ENCODE peak calls at places on chromosome 9, in eight cellular contexts. One of them, this sample, is unnamed.

GRCh38 chr9:81720450-81721086 is 31.2 kb upstream of the TLE1 start:
- DNase-seq in HCT116: no peak
- DNase-seq in fibroblast of lung: no peak
- DNase-seq in fibroblast of pulmonary artery: no peak
- DNase-seq in AG10803: no peak
- DNase-seq in choroid plexus epithelial cell: peak; percentile 13
- DNase-seq in stomach: no peak
- DNase-seq in GM23338: no peak
- DNase-seq in this sample: no peak

GRCh38 chr9:31556667-31557463 is 827.6 kb upstream of the ACO1 start:
- DNase-seq in choroid plexus epithelial cell: no peak
- DNase-seq in stomach: no peak
- DNase-seq in HCT116: no peak
- DNase-seq in AG10803: no peak
- DNase-seq in fibroblast of lung: no peak
- DNase-seq in fibroblast of pulmonary artery: no peak
- DNase-seq in GM23338: no peak
- DNase-seq in this sample: no peak

GRCh38 chr9:122219856-122220672 is 8.7 kb downstream of the LHX6 start:
- DNase-seq in choroid plexus epithelial cell: no peak
- DNase-seq in HCT116: no peak
- DNase-seq in GM23338: no peak
- DNase-seq in stomach: no peak
- DNase-seq in fibroblast of lung: no peak
- DNase-seq in AG10803: no peak
- DNase-seq in fibroblast of pulmonary artery: peak; percentile 17
- DNase-seq in this sample: no peak

GRCh38 chr9:99635032-99635431 is 186.7 kb upstream of the NR4A3 start:
- DNase-seq in GM23338: no peak
- DNase-seq in AG10803: peak; percentile 54
- DNase-seq in fibroblast of lung: peak; percentile 24
- DNase-seq in fibroblast of pulmonary artery: no peak
- DNase-seq in HCT116: no peak
- DNase-seq in choroid plexus epithelial cell: peak; percentile 72
- DNase-seq in stomach: no peak
- DNase-seq in this sample: no peak

GRCh38 chr9:110748251-110748893 is 79.8 kb downstream of the MUSK start:
- DNase-seq in stomach: no peak
- DNase-seq in fibroblast of pulmonary artery: no peak
- DNase-seq in AG10803: no peak
- DNase-seq in choroid plexus epithelial cell: no peak
- DNase-seq in HCT116: no peak
- DNase-seq in GM23338: no peak
- DNase-seq in fibroblast of lung: peak; percentile 25
- DNase-seq in this sample: no peak

GRCh38 chr9:94839398-94839797 is 112.9 kb downstream of the AOPEP start:
- DNase-seq in AG10803: no peak
- DNase-seq in fibroblast of lung: no peak
- DNase-seq in HCT116: no peak
- DNase-seq in choroid plexus epithelial cell: no peak
- DNase-seq in fibroblast of pulmonary artery: no peak
- DNase-seq in GM23338: no peak
- DNase-seq in stomach: no peak
- DNase-seq in this sample: no peak

GRCh38 chr9:336039-336438 is 121.4 kb downstream of the DOCK8 start:
- DNase-seq in fibroblast of lung: no peak
- DNase-seq in HCT116: no peak
- DNase-seq in stomach: peak; percentile 80
- DNase-seq in AG10803: no peak
- DNase-seq in GM23338: no peak
- DNase-seq in fibroblast of pulmonary artery: no peak
- DNase-seq in choroid plexus epithelial cell: no peak
- DNase-seq in this sample: no peak

GRCh38 chr9:136614967-136615623 is 47.6 kb upstream of the EGFL7 start:
- DNase-seq in AG10803: no peak
- DNase-seq in fibroblast of pulmonary artery: no peak
- DNase-seq in stomach: no peak
- DNase-seq in fibroblast of lung: peak; percentile 23
- DNase-seq in GM23338: peak; percentile 79
- DNase-seq in choroid plexus epithelial cell: no peak
- DNase-seq in HCT116: peak; percentile 16
- DNase-seq in this sample: no peak

GRCh38 chr9:34991833-34992375 is 2.4 kb downstream of the DNAJB5 start:
- DNase-seq in stomach: no peak
- DNase-seq in GM23338: peak; percentile 61
- DNase-seq in AG10803: no peak
- DNase-seq in fibroblast of lung: peak; percentile 49
- DNase-seq in HCT116: peak; percentile 52
- DNase-seq in fibroblast of pulmonary artery: no peak
- DNase-seq in choroid plexus epithelial cell: peak; percentile 45
- DNase-seq in this sample: no peak

GRCh38 chr9:14526504-14526903 is 166.7 kb downstream of the ZDHHC21 start:
- DNase-seq in stomach: no peak
- DNase-seq in fibroblast of pulmonary artery: no peak
- DNase-seq in fibroblast of lung: no peak
- DNase-seq in GM23338: no peak
- DNase-seq in HCT116: no peak
- DNase-seq in choroid plexus epithelial cell: no peak
- DNase-seq in AG10803: no peak
- DNase-seq in this sample: no peak

GRCh38 chr9:77556396-77556795 is 91.7 kb downstream of the GNA14 start:
- DNase-seq in stomach: no peak
- DNase-seq in fibroblast of pulmonary artery: no peak
- DNase-seq in HCT116: no peak
- DNase-seq in GM23338: no peak
- DNase-seq in fibroblast of lung: peak; percentile 40
- DNase-seq in AG10803: no peak
- DNase-seq in choroid plexus epithelial cell: no peak
- DNase-seq in this sample: no peak

GRCh38 chr9:112555844-112556482 is 69.3 kb downstream of the KIAA1958 start:
- DNase-seq in fibroblast of pulmonary artery: no peak
- DNase-seq in AG10803: no peak
- DNase-seq in GM23338: no peak
- DNase-seq in choroid plexus epithelial cell: no peak
- DNase-seq in stomach: peak; percentile 68
- DNase-seq in HCT116: no peak
- DNase-seq in fibroblast of lung: no peak
- DNase-seq in this sample: no peak

GRCh38 chr9:116359958-116360357 is 206.4 kb downstream of the PAPPA start:
- DNase-seq in HCT116: no peak
- DNase-seq in fibroblast of pulmonary artery: no peak
- DNase-seq in choroid plexus epithelial cell: no peak
- DNase-seq in AG10803: no peak
- DNase-seq in fibroblast of lung: no peak
- DNase-seq in GM23338: no peak
- DNase-seq in stomach: no peak
- DNase-seq in this sample: no peak
- H3K4me3 ChIP-seq in HCT116: no peak overlapping the region
- H3K4me3 ChIP-seq in fibroblast of pulmonary artery: no peak overlapping the region
- H3K4me3 ChIP-seq in choroid plexus epithelial cell: no peak overlapping the region
- H3K4me3 ChIP-seq in AG10803: no peak overlapping the region
- H3K4me3 ChIP-seq in fibroblast of lung: no peak overlapping the region
- H3K4me3 ChIP-seq in GM23338: no peak overlapping the region
- H3K4me3 ChIP-seq in stomach: no peak overlapping the region
- H3K4me3 ChIP-seq in this sample: no peak overlapping the region

GRCh38 chr9:91426123-91426745 is 2.6 kb upstream of the NFIL3 start:
- DNase-seq in HCT116: peak; percentile 51
- DNase-seq in stomach: no peak
- DNase-seq in fibroblast of lung: peak; percentile 21
- DNase-seq in fibroblast of pulmonary artery: peak; percentile 66
- DNase-seq in choroid plexus epithelial cell: peak; percentile 82
- DNase-seq in AG10803: peak; percentile 54
- DNase-seq in GM23338: peak; percentile 65
- DNase-seq in this sample: peak; percentile 44
- TF ChIP-seq CTCF in HCT116: peak; percentile 49
- TF ChIP-seq CTCF in stomach: peak; percentile 56
- TF ChIP-seq CTCF in fibroblast of lung: peak; percentile 39
- TF ChIP-seq CTCF in fibroblast of pulmonary artery: peak; percentile 46
- TF ChIP-seq CTCF in choroid plexus epithelial cell: peak; percentile 59
- TF ChIP-seq CTCF in AG10803: peak; percentile 69
- TF ChIP-seq CTCF in GM23338: peak; percentile 68
- TF ChIP-seq CTCF in this sample: peak; percentile 58

GRCh38 chr9:70406446-70406862 is 8.0 kb downstream of the KLF9 start:
- DNase-seq in fibroblast of pulmonary artery: peak; percentile 71
- DNase-seq in choroid plexus epithelial cell: peak; percentile 61
- DNase-seq in fibroblast of lung: peak; percentile 74
- DNase-seq in stomach: no peak
- DNase-seq in GM23338: peak; percentile 48
- DNase-seq in HCT116: no peak
- DNase-seq in AG10803: peak; percentile 70
- DNase-seq in this sample: no peak
- H3K4me3 ChIP-seq in fibroblast of pulmonary artery: peak overlapping the region; percentile 10
- H3K4me3 ChIP-seq in choroid plexus epithelial cell: no peak overlapping the region
- H3K4me3 ChIP-seq in fibroblast of lung: no peak overlapping the region
- H3K4me3 ChIP-seq in stomach: no peak overlapping the region
- H3K4me3 ChIP-seq in GM23338: peak overlapping the region; percentile 11
- H3K4me3 ChIP-seq in HCT116: no peak overlapping the region
- H3K4me3 ChIP-seq in AG10803: no peak overlapping the region
- H3K4me3 ChIP-seq in this sample: no peak overlapping the region

DNA sequence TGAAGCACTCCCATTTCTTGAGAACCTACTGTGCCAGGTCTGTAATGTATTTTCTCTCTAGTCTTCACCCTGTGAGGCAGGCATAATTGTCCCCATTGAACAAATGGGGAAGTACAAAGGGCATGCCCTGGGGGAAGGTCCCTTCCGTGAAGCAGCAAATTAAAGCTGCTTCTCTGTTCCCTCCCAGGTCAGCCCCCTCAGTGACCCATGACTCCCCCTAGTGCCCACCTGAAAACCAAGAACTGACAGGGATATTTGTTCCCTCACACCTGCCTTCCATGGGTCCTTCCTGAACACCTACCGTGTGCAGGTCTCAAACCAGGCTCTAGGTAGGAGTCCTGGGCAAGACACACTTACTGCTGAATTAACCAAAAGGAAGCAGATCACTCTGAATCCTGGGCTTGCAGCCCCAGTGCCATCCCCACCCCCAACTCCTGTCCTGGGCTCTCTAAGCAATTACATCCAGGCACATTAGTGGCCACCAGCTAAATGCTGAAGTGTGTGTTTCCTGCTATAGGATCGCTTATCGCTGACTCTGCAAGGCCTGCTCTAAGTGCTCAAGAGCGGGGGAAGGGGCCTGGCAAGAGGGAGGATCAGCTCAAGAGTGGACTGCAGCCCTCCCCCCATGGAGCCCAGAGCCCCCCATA is 254.8 kb downstream of the CDK5RAP2 start:
- DNase-seq in GM23338: peak; percentile 74
- DNase-seq in choroid plexus epithelial cell: no peak
- DNase-seq in stomach: no peak
- DNase-seq in fibroblast of pulmonary artery: no peak
- DNase-seq in AG10803: no peak
- DNase-seq in HCT116: no peak
- DNase-seq in fibroblast of lung: no peak
- DNase-seq in this sample: peak; percentile 5
- TF ChIP-seq CTCF in GM23338: peak; percentile 83
- TF ChIP-seq CTCF in choroid plexus epithelial cell: no peak
- TF ChIP-seq CTCF in stomach: no peak
- TF ChIP-seq CTCF in fibroblast of pulmonary artery: no peak
- TF ChIP-seq CTCF in AG10803: no peak
- TF ChIP-seq CTCF in HCT116: peak; percentile 8
- TF ChIP-seq CTCF in fibroblast of lung: no peak
- TF ChIP-seq CTCF in this sample: no peak

DNA sequence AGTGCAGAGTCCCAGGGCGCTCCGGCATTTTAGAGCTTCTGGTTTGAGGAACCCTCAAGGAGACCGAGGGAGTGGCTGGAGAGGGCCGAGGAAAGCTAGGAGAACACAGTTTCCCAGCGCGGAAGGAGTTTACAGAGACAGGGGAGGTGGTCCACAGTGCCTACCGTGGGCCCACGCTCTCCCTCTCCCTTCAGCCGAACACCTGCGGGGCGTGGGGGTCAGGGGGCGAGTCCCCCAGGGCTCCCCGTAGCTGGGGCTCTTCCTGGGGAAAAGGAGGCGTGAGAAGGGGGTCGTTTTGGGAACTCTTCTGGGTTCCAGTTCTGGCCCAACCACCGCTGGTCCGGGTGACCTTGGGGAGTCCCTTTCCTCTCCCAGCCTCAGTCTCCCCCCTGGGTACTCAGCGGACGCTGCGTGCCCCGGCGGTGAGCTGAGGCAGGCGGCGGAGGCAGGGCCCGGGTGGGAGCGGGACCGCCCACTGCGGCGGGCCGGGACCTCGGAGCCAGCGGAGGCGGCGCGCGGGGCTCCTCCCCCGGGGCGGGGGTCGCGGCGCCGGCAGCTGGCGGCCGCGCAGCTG is 368 bp upstream of the FRMPD1 start:
- DNase-seq in choroid plexus epithelial cell: no peak
- DNase-seq in HCT116: no peak
- DNase-seq in fibroblast of lung: no peak
- DNase-seq in stomach: no peak
- DNase-seq in fibroblast of pulmonary artery: no peak
- DNase-seq in AG10803: no peak
- DNase-seq in GM23338: peak; percentile 26
- DNase-seq in this sample: no peak
- H3K4me3 ChIP-seq in choroid plexus epithelial cell: no peak overlapping the region
- H3K4me3 ChIP-seq in HCT116: peak overlapping the region; percentile 3
- H3K4me3 ChIP-seq in fibroblast of lung: no peak overlapping the region
- H3K4me3 ChIP-seq in stomach: peak overlapping the region; percentile 64
- H3K4me3 ChIP-seq in fibroblast of pulmonary artery: no peak overlapping the region
- H3K4me3 ChIP-seq in AG10803: no peak overlapping the region
- H3K4me3 ChIP-seq in GM23338: peak overlapping the region; percentile 68
- H3K4me3 ChIP-seq in this sample: peak overlapping the region; percentile 3